ENCODE peak calls at places on chromosomes 3 and 15, in seven cellular contexts. M is HEK293T; J is T-helper 9 cell; Z is T-helper 1 cell; N is cerebellar nuclear complex; C is effector CD4-positive, alpha-beta T cell; H is Kasumi-1. Y is an unnamed sample.

GRCh38 chr3:133376805-133377204 is 23.1 kb upstream of the BFSP2 start:
- DNase-seq in M (no peak), J (no peak), Z (no peak), N (no peak), C (no peak), H (peak), Y (no peak)

GRCh38 chr3:119529883-119530282 is 29.5 kb downstream of the CD80 start:
- DNase-seq in M (no peak), J (no peak), Z (no peak), N (no peak), C (no peak), H (no peak), Y (no peak)

GRCh38 chr3:40299721-40300335 is 9.7 kb upstream of the EIF1B start:
- DNase-seq in M (no peak), J (no peak), Z (no peak), N (no peak), C (no peak), H (peak), Y (peak)

GRCh38 chr3:123745184-123745855 is 138.8 kb downstream of the MYLK start:
- DNase-seq in M (no peak), J (no peak), Z (no peak), N (no peak), C (no peak), H (peak), Y (no peak)

GRCh38 chr3:135500034-135500433 is 465.5 kb upstream of the PPP2R3A start:
- DNase-seq in M (no peak), J (no peak), Z (no peak), N (no peak), C (no peak), H (no peak), Y (no peak)

GRCh38 chr3:177410734-177411133 is 213.5 kb upstream of the TBL1XR1 start:
- DNase-seq in M (no peak), J (no peak), Z (no peak), N (peak), C (no peak), H (peak), Y (no peak)

GRCh38 chr3:48120223-48120622 is 68.0 kb downstream of the CDC25A start:
- DNase-seq in M (no peak), J (no peak), Z (no peak), N (no peak), C (no peak), H (no peak), Y (no peak)

GRCh38 chr3:171733561-171733960 is 76.7 kb downstream of the PLD1 start:
- DNase-seq in M (no peak), J (no peak), Z (no peak), N (no peak), C (no peak), H (no peak), Y (no peak)

GRCh38 chr3:49655731-49656285 is 18.3 kb upstream of the APEH start:
- DNase-seq in M (no peak), J (no peak), Z (no peak), N (no peak), C (no peak), H (no peak), Y (no peak)

GRCh38 chr15:62783303-62783957 is 259.1 kb upstream of the TPM1 start:
- DNase-seq in M (no peak), J (no peak), Z (no peak), N (no peak), C (no peak), H (no peak), Y (peak)

GRCh38 chr3:42739401-42740158 is 33.5 kb downstream of the CCDC13 start:
- DNase-seq in M (no peak), J (no peak), Z (no peak), N (no peak), C (no peak), H (no peak), Y (no peak)

GRCh38 chr3:192816274-192816853 is 89.0 kb upstream of the FGF12 start:
- DNase-seq in M (peak), J (no peak), Z (no peak), N (no peak), C (no peak), H (peak), Y (no peak)

GRCh38 chr15:63718590-63719035 is 115.1 kb downstream of the HERC1 start:
- DNase-seq in M (no peak), J (no peak), Z (no peak), N (no peak), C (no peak), H (no peak), Y (no peak)

GRCh38 chr3:46049093-46049492 is 21.8 kb upstream of the XCR1 start:
- DNase-seq in M (no peak), J (no peak), Z (no peak), N (no peak), C (no peak), H (no peak), Y (no peak)

GRCh38 chr3:196193738-196194541 is 17.3 kb downstream of the ZDHHC19 start:
- DNase-seq in M (no peak), J (no peak), Z (no peak), N (no peak), C (no peak), H (no peak), Y (no peak)

GRCh38 chr3:64992462-64993285 is 304.9 kb upstream of the ADAMTS9 start:
- DNase-seq in M (no peak), J (no peak), Z (no peak), N (no peak), C (no peak), H (no peak), Y (no peak)

GRCh38 chr3:32412887-32413286 is 21.2 kb downstream of the CMTM7 start:
- DNase-seq in M (no peak), J (no peak), Z (no peak), N (no peak), C (no peak), H (no peak), Y (no peak)

Y was measured in H4.